ENCODE peak calls at places on chromosomes 11 and 22, in seven cellular contexts. One of them, this sample, is unnamed.

GRCh38 chr11:115924744-115925567 is 420.7 kb upstream of the CADM1 start:
- DNase-seq in OCI-LY7: no peak
- DNase-seq in heart left ventricle: no peak
- DNase-seq in nucleus accumbens: no peak
- DNase-seq in lower lobe of right lung: no peak
- DNase-seq in EL: peak
- DNase-seq in stomach: no peak
- DNase-seq in this sample: no peak

GRCh38 chr22:46671824-46672432 is 51.7 kb downstream of the GRAMD4 start:
- DNase-seq in OCI-LY7: peak
- DNase-seq in heart left ventricle: no peak
- DNase-seq in nucleus accumbens: no peak
- DNase-seq in lower lobe of right lung: no peak
- DNase-seq in EL: no peak
- DNase-seq in stomach: no peak
- DNase-seq in this sample: no peak

GRCh38 chr11:12979928-12980689 is 29.0 kb upstream of the RASSF10 start:
- DNase-seq in OCI-LY7: no peak
- DNase-seq in heart left ventricle: no peak
- DNase-seq in nucleus accumbens: no peak
- DNase-seq in lower lobe of right lung: no peak
- DNase-seq in EL: no peak
- DNase-seq in stomach: no peak
- DNase-seq in this sample: no peak

GRCh38 chr11:1219836-1220810 is 2.7 kb upstream of the MUC5B start:
- DNase-seq in OCI-LY7: no peak
- DNase-seq in heart left ventricle: peak
- DNase-seq in nucleus accumbens: no peak
- DNase-seq in lower lobe of right lung: peak
- DNase-seq in EL: no peak
- DNase-seq in stomach: peak
- DNase-seq in this sample: peak

GRCh38 chr11:900545-900944 is 10.1 kb downstream of the CHID1 start:
- DNase-seq in OCI-LY7: no peak
- DNase-seq in heart left ventricle: no peak
- DNase-seq in nucleus accumbens: no peak
- DNase-seq in lower lobe of right lung: no peak
- DNase-seq in EL: no peak
- DNase-seq in stomach: no peak
- DNase-seq in this sample: no peak

GRCh38 chr22:47052236-47053012 is 290.0 kb downstream of the TBC1D22A start:
- DNase-seq in OCI-LY7: no peak
- DNase-seq in heart left ventricle: no peak
- DNase-seq in nucleus accumbens: no peak
- DNase-seq in lower lobe of right lung: peak
- DNase-seq in EL: no peak
- DNase-seq in stomach: no peak
- DNase-seq in this sample: no peak

GRCh38 chr11:120337133-120337895 is 1.1 kb downstream of the ARHGEF12 start:
- DNase-seq in OCI-LY7: peak
- DNase-seq in heart left ventricle: peak
- DNase-seq in nucleus accumbens: peak
- DNase-seq in lower lobe of right lung: no peak
- DNase-seq in EL: no peak
- DNase-seq in stomach: no peak
- DNase-seq in this sample: no peak

GRCh38 chr11:94794287-94795168 is 26.4 kb downstream of the AMOTL1 start:
- DNase-seq in OCI-LY7: no peak
- DNase-seq in heart left ventricle: peak
- DNase-seq in nucleus accumbens: no peak
- DNase-seq in lower lobe of right lung: peak
- DNase-seq in EL: peak
- DNase-seq in stomach: peak
- DNase-seq in this sample: no peak

GRCh38 chr11:102410382-102410784 is 42.2 kb downstream of the TMEM123 start:
- DNase-seq in OCI-LY7: no peak
- DNase-seq in heart left ventricle: no peak
- DNase-seq in nucleus accumbens: no peak
- DNase-seq in lower lobe of right lung: no peak
- DNase-seq in EL: peak
- DNase-seq in stomach: no peak
- DNase-seq in this sample: no peak

GRCh38 chr22:17269607-17270261 is 50.5 kb upstream of the ADA2 start:
- DNase-seq in OCI-LY7: no peak
- DNase-seq in heart left ventricle: no peak
- DNase-seq in nucleus accumbens: no peak
- DNase-seq in lower lobe of right lung: no peak
- DNase-seq in EL: no peak
- DNase-seq in stomach: no peak
- DNase-seq in this sample: no peak

GRCh38 chr22:45991108-45991507 is 14.1 kb upstream of the WNT7B start:
- DNase-seq in OCI-LY7: no peak
- DNase-seq in heart left ventricle: no peak
- DNase-seq in nucleus accumbens: no peak
- DNase-seq in lower lobe of right lung: no peak
- DNase-seq in EL: no peak
- DNase-seq in stomach: no peak
- DNase-seq in this sample: no peak

GRCh38 chr22:41184679-41185078 is 20.4 kb upstream of the L3MBTL2 start:
- DNase-seq in OCI-LY7: no peak
- DNase-seq in heart left ventricle: no peak
- DNase-seq in nucleus accumbens: no peak
- DNase-seq in lower lobe of right lung: no peak
- DNase-seq in EL: no peak
- DNase-seq in stomach: no peak
- DNase-seq in this sample: no peak

GRCh38 chr11:93319224-93319839 is 11.2 kb upstream of the DEUP1 start:
- DNase-seq in OCI-LY7: no peak
- DNase-seq in heart left ventricle: no peak
- DNase-seq in nucleus accumbens: no peak
- DNase-seq in lower lobe of right lung: no peak
- DNase-seq in EL: no peak
- DNase-seq in stomach: no peak
- DNase-seq in this sample: no peak

GRCh38 chr22:46335201-46336118 is at the start of gene TRMU:
- DNase-seq in OCI-LY7: peak
- DNase-seq in heart left ventricle: peak
- DNase-seq in nucleus accumbens: peak
- DNase-seq in lower lobe of right lung: peak
- DNase-seq in EL: peak
- DNase-seq in stomach: peak
- DNase-seq in this sample: peak

GRCh38 chr11:122367809-122368231 is 251.8 kb upstream of the BLID start:
- DNase-seq in OCI-LY7: no peak
- DNase-seq in heart left ventricle: peak
- DNase-seq in nucleus accumbens: no peak
- DNase-seq in lower lobe of right lung: no peak
- DNase-seq in EL: peak
- DNase-seq in stomach: no peak
- DNase-seq in this sample: no peak

GRCh38 chr11:17076517-17077239 is 789 bp downstream of the RPS13 start:
- DNase-seq in OCI-LY7: peak
- DNase-seq in heart left ventricle: no peak
- DNase-seq in nucleus accumbens: no peak
- DNase-seq in lower lobe of right lung: no peak
- DNase-seq in EL: no peak
- DNase-seq in stomach: no peak
- DNase-seq in this sample: no peak

GRCh38 chr22:26756675-26757293 is 99.4 kb downstream of the MIAT start:
- DNase-seq in OCI-LY7: no peak
- DNase-seq in heart left ventricle: peak
- DNase-seq in nucleus accumbens: peak
- DNase-seq in lower lobe of right lung: peak
- DNase-seq in EL: peak
- DNase-seq in stomach: peak
- DNase-seq in this sample: peak

GRCh38 chr11:70460111-70460510 is 61.8 kb downstream of the CTTN start:
- DNase-seq in OCI-LY7: no peak
- DNase-seq in heart left ventricle: no peak
- DNase-seq in nucleus accumbens: no peak
- DNase-seq in lower lobe of right lung: no peak
- DNase-seq in EL: no peak
- DNase-seq in stomach: no peak
- DNase-seq in this sample: no peak

GRCh38 chr11:77569671-77570070 is 20.1 kb upstream of the AQP11 start:
- DNase-seq in OCI-LY7: no peak
- DNase-seq in heart left ventricle: no peak
- DNase-seq in nucleus accumbens: no peak
- DNase-seq in lower lobe of right lung: no peak
- DNase-seq in EL: no peak
- DNase-seq in stomach: no peak
- DNase-seq in this sample: no peak

GRCh38 chr11:76315182-76315853 is 65.6 kb downstream of the THAP12 start:
- DNase-seq in OCI-LY7: no peak
- DNase-seq in heart left ventricle: no peak
- DNase-seq in nucleus accumbens: no peak
- DNase-seq in lower lobe of right lung: peak
- DNase-seq in EL: no peak
- DNase-seq in stomach: no peak
- DNase-seq in this sample: no peak

GRCh38 chr11:20125927-20126326 is 34.3 kb downstream of the DBX1 start:
- DNase-seq in OCI-LY7: no peak
- DNase-seq in heart left ventricle: no peak
- DNase-seq in nucleus accumbens: no peak
- DNase-seq in lower lobe of right lung: no peak
- DNase-seq in EL: peak
- DNase-seq in stomach: no peak
- DNase-seq in this sample: no peak

GRCh38 chr11:11247576-11247975 is 105.5 kb downstream of the CSNK2A3 start:
- DNase-seq in OCI-LY7: no peak
- DNase-seq in heart left ventricle: no peak
- DNase-seq in nucleus accumbens: no peak
- DNase-seq in lower lobe of right lung: no peak
- DNase-seq in EL: no peak
- DNase-seq in stomach: no peak
- DNase-seq in this sample: no peak

GRCh38 chr22:20223421-20224245 is 44.5 kb downstream of the RTN4R start:
- DNase-seq in OCI-LY7: no peak
- DNase-seq in heart left ventricle: no peak
- DNase-seq in nucleus accumbens: no peak
- DNase-seq in lower lobe of right lung: no peak
- DNase-seq in EL: no peak
- DNase-seq in stomach: no peak
- DNase-seq in this sample: no peak

GRCh38 chr22:32538516-32538915 is 63.9 kb downstream of the FBXO7 start:
- DNase-seq in OCI-LY7: no peak
- DNase-seq in heart left ventricle: no peak
- DNase-seq in nucleus accumbens: no peak
- DNase-seq in lower lobe of right lung: no peak
- DNase-seq in EL: no peak
- DNase-seq in stomach: no peak
- DNase-seq in this sample: no peak

GRCh38 chr11:77072851-77073327 is 6.1 kb downstream of the CAPN5 start:
- DNase-seq in OCI-LY7: no peak
- DNase-seq in heart left ventricle: no peak
- DNase-seq in nucleus accumbens: no peak
- DNase-seq in lower lobe of right lung: no peak
- DNase-seq in EL: no peak
- DNase-seq in stomach: peak
- DNase-seq in this sample: no peak

GRCh38 chr11:64340671-64341335 is 799 bp downstream of the CCDC88B start:
- DNase-seq in OCI-LY7: peak
- DNase-seq in heart left ventricle: peak
- DNase-seq in nucleus accumbens: no peak
- DNase-seq in lower lobe of right lung: peak
- DNase-seq in EL: no peak
- DNase-seq in stomach: peak
- DNase-seq in this sample: peak

GRCh38 chr22:50696251-50696798 is 23.7 kb downstream of the SHANK3 start:
- DNase-seq in OCI-LY7: no peak
- DNase-seq in heart left ventricle: peak
- DNase-seq in nucleus accumbens: no peak
- DNase-seq in lower lobe of right lung: peak
- DNase-seq in EL: no peak
- DNase-seq in stomach: no peak
- DNase-seq in this sample: no peak

GRCh38 chr11:72141066-72141465 is 5.5 kb downstream of the FOLR3 start:
- DNase-seq in OCI-LY7: no peak
- DNase-seq in heart left ventricle: no peak
- DNase-seq in nucleus accumbens: no peak
- DNase-seq in lower lobe of right lung: no peak
- DNase-seq in EL: peak
- DNase-seq in stomach: no peak
- DNase-seq in this sample: no peak

GRCh38 chr22:31449521-31449920 is 40.1 kb downstream of the EIF4ENIF1 start:
- DNase-seq in OCI-LY7: no peak
- DNase-seq in heart left ventricle: no peak
- DNase-seq in nucleus accumbens: no peak
- DNase-seq in lower lobe of right lung: no peak
- DNase-seq in EL: no peak
- DNase-seq in stomach: no peak
- DNase-seq in this sample: no peak

GRCh38 chr22:45908961-45909360 is 68.0 kb downstream of the WNT7B start:
- DNase-seq in OCI-LY7: peak
- DNase-seq in heart left ventricle: no peak
- DNase-seq in nucleus accumbens: no peak
- DNase-seq in lower lobe of right lung: no peak
- DNase-seq in EL: no peak
- DNase-seq in stomach: no peak
- DNase-seq in this sample: no peak

GRCh38 chr11:120548682-120549209 is 37.2 kb downstream of the GRIK4 start:
- DNase-seq in OCI-LY7: no peak
- DNase-seq in heart left ventricle: no peak
- DNase-seq in nucleus accumbens: no peak
- DNase-seq in lower lobe of right lung: no peak
- DNase-seq in EL: peak
- DNase-seq in stomach: no peak
- DNase-seq in this sample: no peak

GRCh38 chr11:97965849-97966646 is 1054.7 kb upstream of the CNTN5 start:
- DNase-seq in OCI-LY7: no peak
- DNase-seq in heart left ventricle: no peak
- DNase-seq in nucleus accumbens: no peak
- DNase-seq in lower lobe of right lung: no peak
- DNase-seq in EL: peak
- DNase-seq in stomach: no peak
- DNase-seq in this sample: no peak

GRCh38 chr22:32378703-32379272 is 21.1 kb downstream of the RFPL3 start:
- DNase-seq in OCI-LY7: peak
- DNase-seq in heart left ventricle: no peak
- DNase-seq in nucleus accumbens: peak
- DNase-seq in lower lobe of right lung: no peak
- DNase-seq in EL: peak
- DNase-seq in stomach: no peak
- DNase-seq in this sample: no peak

GRCh38 chr11:81000334-81001100 is 1559.7 kb upstream of the TENM4 start:
- DNase-seq in OCI-LY7: no peak
- DNase-seq in heart left ventricle: no peak
- DNase-seq in nucleus accumbens: no peak
- DNase-seq in lower lobe of right lung: no peak
- DNase-seq in EL: no peak
- DNase-seq in stomach: no peak
- DNase-seq in this sample: no peak

GRCh38 chr11:93772123-93772522 is 12.0 kb upstream of the MED17 start:
- DNase-seq in OCI-LY7: no peak
- DNase-seq in heart left ventricle: no peak
- DNase-seq in nucleus accumbens: no peak
- DNase-seq in lower lobe of right lung: no peak
- DNase-seq in EL: no peak
- DNase-seq in stomach: no peak
- DNase-seq in this sample: no peak

GRCh38 chr22:49215840-49216239 is 611.8 kb downstream of the BRD1 start:
- DNase-seq in OCI-LY7: no peak
- DNase-seq in heart left ventricle: no peak
- DNase-seq in nucleus accumbens: no peak
- DNase-seq in lower lobe of right lung: peak
- DNase-seq in EL: no peak
- DNase-seq in stomach: peak
- DNase-seq in this sample: no peak

This sample was measured in H1.